ENCODE peak calls at places on chromosomes 2 and 18, in six cellular contexts. One of them, this sample, is unnamed. For H3K27me3, the result is how much of the 10 kb centered on the place peaks cover.

GRCh38 chr2:199704358-199705238 is 146.4 kb downstream of the FTCDNL1 start:
- DNase-seq in heart right ventricle: peak
- DNase-seq in cardiac muscle cell: peak
- DNase-seq in stomach: no peak
- DNase-seq in esophagus squamous epithelium: no peak
- DNase-seq in uterus: no peak
- DNase-seq in this sample: no peak

GRCh38 chr2:188452084-188452483 is 160.4 kb downstream of the GULP1 start:
- DNase-seq in heart right ventricle: no peak
- DNase-seq in cardiac muscle cell: no peak
- DNase-seq in stomach: no peak
- DNase-seq in esophagus squamous epithelium: no peak
- DNase-seq in uterus: no peak
- DNase-seq in this sample: no peak

GRCh38 chr2:168179592-168179991 is 67.8 kb downstream of the STK39 start:
- DNase-seq in heart right ventricle: no peak
- DNase-seq in cardiac muscle cell: no peak
- DNase-seq in stomach: no peak
- DNase-seq in esophagus squamous epithelium: no peak
- DNase-seq in uterus: no peak
- DNase-seq in this sample: no peak

GRCh38 chr2:47092465-47092864 is 62.6 kb downstream of the STPG4 start:
- DNase-seq in heart right ventricle: no peak
- DNase-seq in cardiac muscle cell: no peak
- DNase-seq in stomach: no peak
- DNase-seq in esophagus squamous epithelium: no peak
- DNase-seq in uterus: no peak
- DNase-seq in this sample: no peak

GRCh38 chr2:71804251-71804650 is 343.4 kb downstream of the CYP26B1 start:
- DNase-seq in heart right ventricle: no peak
- DNase-seq in cardiac muscle cell: no peak
- DNase-seq in stomach: no peak
- DNase-seq in esophagus squamous epithelium: no peak
- DNase-seq in uterus: no peak
- DNase-seq in this sample: peak

GRCh38 chr2:218615868-218616315 is 8.2 kb downstream of the PLCD4 start:
- DNase-seq in heart right ventricle: no peak
- DNase-seq in cardiac muscle cell: no peak
- DNase-seq in stomach: no peak
- DNase-seq in esophagus squamous epithelium: no peak
- DNase-seq in uterus: no peak
- DNase-seq in this sample: no peak

GRCh38 chr18:78912862-78913261 is 66.8 kb upstream of the SALL3 start:
- DNase-seq in heart right ventricle: no peak
- DNase-seq in cardiac muscle cell: no peak
- DNase-seq in stomach: no peak
- DNase-seq in esophagus squamous epithelium: no peak
- DNase-seq in uterus: no peak
- DNase-seq in this sample: peak

GRCh38 chr2:98504386-98505109 is 59.9 kb downstream of the INPP4A start:
- DNase-seq in heart right ventricle: no peak
- DNase-seq in cardiac muscle cell: peak
- DNase-seq in stomach: no peak
- DNase-seq in esophagus squamous epithelium: no peak
- DNase-seq in uterus: no peak
- DNase-seq in this sample: peak

GRCh38 chr2:167134381-167135072 is 246.2 kb downstream of the XIRP2 start:
- DNase-seq in heart right ventricle: no peak
- DNase-seq in cardiac muscle cell: peak
- DNase-seq in stomach: no peak
- DNase-seq in esophagus squamous epithelium: no peak
- DNase-seq in uterus: no peak
- DNase-seq in this sample: no peak

GRCh38 chr2:3035385-3036050 is 342.1 kb downstream of the EIPR1 start:
- DNase-seq in heart right ventricle: no peak
- DNase-seq in cardiac muscle cell: no peak
- DNase-seq in stomach: no peak
- DNase-seq in esophagus squamous epithelium: no peak
- DNase-seq in uterus: no peak
- DNase-seq in this sample: no peak

GRCh38 chr2:37656512-37657423 is 14.7 kb downstream of the CDC42EP3 start:
- DNase-seq in heart right ventricle: peak
- DNase-seq in cardiac muscle cell: no peak
- DNase-seq in stomach: no peak
- DNase-seq in esophagus squamous epithelium: no peak
- DNase-seq in uterus: no peak
- DNase-seq in this sample: no peak

GRCh38 chr2:68362069-68362468 is 3.0 kb upstream of the PLEK start:
- DNase-seq in heart right ventricle: peak
- DNase-seq in cardiac muscle cell: peak
- DNase-seq in stomach: peak
- DNase-seq in esophagus squamous epithelium: peak
- DNase-seq in uterus: peak
- DNase-seq in this sample: peak

GRCh38 chr2:173008786-173009185 is 66.9 kb upstream of the MAP3K20 start:
- DNase-seq in heart right ventricle: no peak
- DNase-seq in cardiac muscle cell: no peak
- DNase-seq in stomach: no peak
- DNase-seq in esophagus squamous epithelium: no peak
- DNase-seq in uterus: no peak
- DNase-seq in this sample: no peak

GRCh38 chr2:174633621-174633927 is 36.0 kb upstream of the WIPF1 start:
- DNase-seq in heart right ventricle: no peak
- DNase-seq in cardiac muscle cell: peak
- DNase-seq in stomach: no peak
- DNase-seq in esophagus squamous epithelium: no peak
- DNase-seq in uterus: peak
- DNase-seq in this sample: no peak

GRCh38 chr2:98487806-98488189 is 43.1 kb downstream of the INPP4A start:
- DNase-seq in heart right ventricle: no peak
- DNase-seq in cardiac muscle cell: peak
- DNase-seq in stomach: no peak
- DNase-seq in esophagus squamous epithelium: no peak
- DNase-seq in uterus: no peak
- DNase-seq in this sample: no peak

GRCh38 chr18:13605477-13605876 is 120.9 kb downstream of the FAM210A start:
- DNase-seq in heart right ventricle: no peak
- DNase-seq in cardiac muscle cell: no peak
- DNase-seq in stomach: no peak
- DNase-seq in esophagus squamous epithelium: no peak
- DNase-seq in uterus: no peak
- DNase-seq in this sample: no peak

GRCh38 chr2:207805566-207806226 is 36.0 kb upstream of the FZD5 start:
- DNase-seq in heart right ventricle: no peak
- DNase-seq in cardiac muscle cell: no peak
- DNase-seq in stomach: no peak
- DNase-seq in esophagus squamous epithelium: no peak
- DNase-seq in uterus: no peak
- DNase-seq in this sample: no peak

GRCh38 chr18:79664525-79665125 is 15.0 kb upstream of the CTDP1 start:
- DNase-seq in heart right ventricle: no peak
- DNase-seq in cardiac muscle cell: peak
- DNase-seq in stomach: no peak
- DNase-seq in esophagus squamous epithelium: no peak
- DNase-seq in uterus: no peak
- DNase-seq in this sample: no peak

GRCh38 chr2:215465246-215465645 is 29.4 kb upstream of the FN1 start:
- DNase-seq in heart right ventricle: no peak
- DNase-seq in cardiac muscle cell: peak
- DNase-seq in stomach: no peak
- DNase-seq in esophagus squamous epithelium: no peak
- DNase-seq in uterus: no peak
- DNase-seq in this sample: no peak

GRCh38 chr2:113370478-113371091 is 66.9 kb upstream of the ZNG1B start:
- DNase-seq in heart right ventricle: peak
- DNase-seq in cardiac muscle cell: peak
- DNase-seq in stomach: peak
- DNase-seq in esophagus squamous epithelium: no peak
- DNase-seq in uterus: peak
- DNase-seq in this sample: no peak

GRCh38 chr18:28729321-28729720 is 552.4 kb upstream of the CDH2 start:
- DNase-seq in heart right ventricle: no peak
- DNase-seq in cardiac muscle cell: no peak
- DNase-seq in stomach: no peak
- DNase-seq in esophagus squamous epithelium: no peak
- DNase-seq in uterus: no peak
- DNase-seq in this sample: no peak

DNA sequence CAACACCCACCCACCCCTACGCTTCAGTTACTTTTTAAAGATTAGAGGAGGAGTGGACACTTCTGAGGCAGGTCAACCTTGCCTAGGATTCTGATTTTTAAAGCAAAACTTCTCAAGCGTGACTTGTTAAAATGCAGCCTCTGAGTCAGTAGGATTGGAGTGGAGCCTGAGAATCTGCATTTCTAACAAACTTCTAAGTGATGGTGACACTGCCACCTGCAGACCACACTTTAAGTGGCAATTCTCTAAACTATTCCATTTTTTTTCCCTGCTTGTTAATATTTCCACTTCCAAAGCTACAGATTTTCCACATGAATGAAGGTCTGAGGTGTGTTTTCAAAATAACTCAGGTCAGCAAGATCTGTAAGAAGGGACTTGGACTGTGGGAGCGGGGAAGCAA is 171.1 kb upstream of the CCDC150 start:
- DNase-seq in heart right ventricle: no peak
- DNase-seq in cardiac muscle cell: no peak
- DNase-seq in stomach: no peak
- DNase-seq in esophagus squamous epithelium: no peak
- DNase-seq in uterus: no peak
- DNase-seq in this sample: no peak
- TF ChIP-seq CTCF in heart right ventricle: no peak
- TF ChIP-seq CTCF in cardiac muscle cell: no peak
- TF ChIP-seq CTCF in stomach: no peak
- TF ChIP-seq CTCF in esophagus squamous epithelium: no peak
- TF ChIP-seq CTCF in uterus: no peak
- TF ChIP-seq CTCF in this sample: no peak

DNA sequence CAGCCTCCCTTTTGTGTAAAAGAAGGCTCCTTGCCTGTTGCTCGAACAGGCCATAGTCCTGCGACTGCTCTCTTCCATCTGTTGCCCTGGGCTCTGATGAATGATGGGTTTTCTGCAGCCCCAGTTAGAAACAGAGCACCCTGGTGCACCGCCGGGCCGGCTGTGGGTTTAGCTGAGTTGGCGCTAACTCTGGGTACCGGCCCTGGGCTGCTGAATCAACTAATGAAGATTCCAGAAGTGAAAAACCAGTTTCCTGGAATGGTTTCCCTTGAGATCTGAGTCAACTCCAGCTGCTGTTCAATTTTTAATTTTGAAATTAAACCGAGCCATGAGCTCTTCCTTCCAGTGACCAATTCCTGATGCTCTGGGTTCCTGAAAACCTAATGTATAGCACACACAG is 5.7 kb downstream of the COL6A3 start:
- DNase-seq in heart right ventricle: peak
- DNase-seq in cardiac muscle cell: peak
- DNase-seq in stomach: no peak
- DNase-seq in esophagus squamous epithelium: no peak
- DNase-seq in uterus: no peak
- DNase-seq in this sample: no peak
- H3K27ac ChIP-seq in heart right ventricle: peak
- H3K27ac ChIP-seq in cardiac muscle cell: no peak
- H3K27ac ChIP-seq in stomach: peak
- H3K27ac ChIP-seq in esophagus squamous epithelium: peak
- H3K27ac ChIP-seq in uterus: peak
- H3K27ac ChIP-seq in this sample: peak

DNA sequence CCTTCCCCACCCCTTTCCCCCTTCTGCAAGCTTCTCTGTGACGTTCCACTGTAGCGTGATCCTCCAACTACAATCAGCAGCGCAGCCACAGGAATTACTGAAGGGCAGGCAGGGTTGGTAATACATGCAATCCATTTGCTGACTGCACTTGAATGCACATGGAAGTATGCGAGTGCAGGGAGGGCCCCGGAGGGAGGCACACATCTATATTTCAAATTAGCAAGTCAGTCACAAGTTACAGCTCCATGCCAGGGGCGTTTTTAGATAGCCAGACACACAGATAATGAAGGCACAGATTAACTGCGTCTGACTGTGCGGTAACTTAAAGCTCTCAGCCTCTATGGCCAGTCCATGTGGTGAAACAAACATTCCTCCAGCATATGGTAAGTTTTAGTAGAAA is 209.2 kb upstream of the GATA6 start:
- DNase-seq in heart right ventricle: no peak
- DNase-seq in cardiac muscle cell: peak
- DNase-seq in stomach: no peak
- DNase-seq in esophagus squamous epithelium: no peak
- DNase-seq in uterus: no peak
- DNase-seq in this sample: no peak
- H3K27me3 ChIP-seq in heart right ventricle: under half
- H3K27me3 ChIP-seq in cardiac muscle cell: under half
- H3K27me3 ChIP-seq in stomach: under half
- H3K27me3 ChIP-seq in esophagus squamous epithelium: under half
- H3K27me3 ChIP-seq in uterus: under half
- H3K27me3 ChIP-seq in this sample: under half

GRCh38 chr2:25042321-25043240 is 705 bp downstream of the EFR3B start:
- DNase-seq in heart right ventricle: peak
- DNase-seq in cardiac muscle cell: peak
- DNase-seq in stomach: peak
- DNase-seq in esophagus squamous epithelium: no peak
- DNase-seq in uterus: no peak
- DNase-seq in this sample: peak

GRCh38 chr2:25043241-25043867 is 1.5 kb downstream of the EFR3B start:
- DNase-seq in heart right ventricle: no peak
- DNase-seq in cardiac muscle cell: peak
- DNase-seq in stomach: no peak
- DNase-seq in esophagus squamous epithelium: no peak
- DNase-seq in uterus: no peak
- DNase-seq in this sample: no peak

GRCh38 chr2:25039126-25039525 is 2.8 kb upstream of the EFR3B start:
- DNase-seq in heart right ventricle: no peak
- DNase-seq in cardiac muscle cell: no peak
- DNase-seq in stomach: no peak
- DNase-seq in esophagus squamous epithelium: no peak
- DNase-seq in uterus: no peak
- DNase-seq in this sample: no peak

GRCh38 chr2:25041928-25042320 is at the start of gene EFR3B:
- DNase-seq in heart right ventricle: peak
- DNase-seq in cardiac muscle cell: peak
- DNase-seq in stomach: peak
- DNase-seq in esophagus squamous epithelium: peak
- DNase-seq in uterus: peak
- DNase-seq in this sample: peak

DNA sequence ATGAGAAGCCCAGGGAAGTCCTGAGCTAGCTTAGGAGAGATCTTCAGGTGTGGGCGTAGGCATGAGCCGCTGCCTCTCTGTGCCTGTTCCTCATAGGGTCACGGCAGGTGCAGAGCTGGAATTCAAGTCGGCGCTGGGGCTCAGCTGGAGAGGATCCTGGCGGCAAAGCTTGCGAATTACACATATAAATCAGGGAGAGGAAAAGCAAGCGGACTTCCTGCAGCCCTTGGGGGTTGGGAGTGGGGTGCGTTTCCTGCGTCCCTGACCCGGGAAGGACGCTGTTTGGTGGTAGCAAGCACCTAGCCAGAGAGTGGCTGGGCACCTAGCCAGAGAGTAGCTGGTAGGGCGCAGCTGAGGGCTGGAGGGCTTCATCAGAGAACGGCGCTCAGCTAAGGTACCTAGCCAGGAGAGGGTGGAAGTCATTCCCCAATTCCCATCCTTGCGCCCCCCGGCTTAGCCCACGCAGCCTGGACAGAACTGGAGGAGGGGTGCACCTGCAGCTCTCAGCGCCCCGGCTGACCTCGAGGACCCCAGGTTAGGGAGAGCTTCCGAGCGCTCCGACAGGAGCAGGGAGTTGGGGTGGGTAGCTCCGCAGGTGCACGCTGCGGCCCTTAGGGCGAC is 459 bp upstream of the EFR3B start:
- DNase-seq in heart right ventricle: peak
- DNase-seq in cardiac muscle cell: peak
- DNase-seq in stomach: peak
- DNase-seq in esophagus squamous epithelium: no peak
- DNase-seq in uterus: peak
- DNase-seq in this sample: no peak
- TF ChIP-seq CTCF in heart right ventricle: peak
- TF ChIP-seq CTCF in cardiac muscle cell: peak
- TF ChIP-seq CTCF in stomach: no peak
- TF ChIP-seq CTCF in esophagus squamous epithelium: peak
- TF ChIP-seq CTCF in uterus: no peak
- TF ChIP-seq CTCF in this sample: peak

This sample was measured in ascending aorta.